ENCODE peak calls at places on chromosomes 4 and X, in six cellular contexts. H is NB4, T is A549, G is K562, O is GM12878, P is HepG2. L is an unnamed sample.

GRCh38 chr4:92060333-92060732 is 243.4 kb upstream of the GRID2 start:
- DNase-seq in H (no peak), T (no peak), G (no peak), O (no peak), P (no peak), L (no peak)

GRCh38 chr4:172838108-172838507 is 330.5 kb upstream of the GALNT7 start:
- DNase-seq in H (no peak), T (no peak), G (no peak), O (no peak), P (no peak), L (no peak)

GRCh38 chrX:103626855-103627254 is 1.9 kb upstream of the TCEAL1 start:
- DNase-seq in H (no peak), T (no peak), G (no peak), O (no peak), P (no peak), L (peak)

GRCh38 chr4:177250056-177250696 is 59.5 kb upstream of the NEIL3 start:
- DNase-seq in H (peak), T (peak), G (peak), O (no peak), P (peak), L (peak)

GRCh38 chrX:150201841-150202240 is 161.3 kb upstream of the MAMLD1 start:
- DNase-seq in H (no peak), T (no peak), G (no peak), O (no peak), P (no peak), L (no peak)

GRCh38 chrX:42399632-42400024 is 378.3 kb downstream of the PPP1R2C start:
- DNase-seq in H (no peak), T (no peak), G (no peak), O (no peak), P (no peak), L (no peak)

GRCh38 chr4:89492476-89493110 is 185.0 kb upstream of the GPRIN3 start:
- DNase-seq in H (no peak), T (no peak), G (no peak), O (no peak), P (no peak), L (peak)

GRCh38 chrX:153640736-153641574 is 6.0 kb upstream of the DUSP9 start:
- DNase-seq in H (no peak), T (no peak), G (peak), O (no peak), P (no peak), L (no peak)

GRCh38 chr4:35934370-35934981 is 309.8 kb downstream of the ARAP2 start:
- DNase-seq in H (peak), T (no peak), G (peak), O (peak), P (peak), L (peak)

GRCh38 chr4:185552254-185552653 is 16.9 kb upstream of the PDLIM3 start:
- DNase-seq in H (no peak), T (no peak), G (no peak), O (no peak), P (no peak), L (no peak)
- TF ChIP-seq MYC in H (no peak), T (no peak), G (no peak), O (no peak), P (no peak), L (no peak)

DNA sequence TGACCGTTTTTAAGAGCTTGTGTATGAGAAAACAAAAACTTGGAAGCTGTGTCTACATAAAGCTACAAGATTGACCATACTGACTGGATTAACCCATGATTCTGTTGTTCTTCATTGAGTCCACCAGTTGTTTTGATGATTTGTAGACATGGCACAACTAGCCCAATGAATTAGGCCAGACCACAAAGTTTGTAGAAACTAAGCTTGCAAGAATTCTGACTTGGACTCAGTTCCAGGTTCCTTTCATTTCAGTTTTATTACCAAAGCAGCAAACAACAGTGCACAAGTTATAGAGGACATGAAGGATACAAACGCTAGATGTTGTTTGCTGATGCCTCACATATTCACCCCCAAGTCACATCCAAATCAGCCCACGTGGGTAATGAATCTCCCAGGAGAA is 119.2 kb downstream of the RASGEF1B start:
- DNase-seq in H (no peak), T (no peak), G (no peak), O (no peak), P (no peak), L (no peak)
- TF ChIP-seq MYC in H (no peak), T (no peak), G (no peak), O (no peak), P (no peak), L (no peak)

DNA sequence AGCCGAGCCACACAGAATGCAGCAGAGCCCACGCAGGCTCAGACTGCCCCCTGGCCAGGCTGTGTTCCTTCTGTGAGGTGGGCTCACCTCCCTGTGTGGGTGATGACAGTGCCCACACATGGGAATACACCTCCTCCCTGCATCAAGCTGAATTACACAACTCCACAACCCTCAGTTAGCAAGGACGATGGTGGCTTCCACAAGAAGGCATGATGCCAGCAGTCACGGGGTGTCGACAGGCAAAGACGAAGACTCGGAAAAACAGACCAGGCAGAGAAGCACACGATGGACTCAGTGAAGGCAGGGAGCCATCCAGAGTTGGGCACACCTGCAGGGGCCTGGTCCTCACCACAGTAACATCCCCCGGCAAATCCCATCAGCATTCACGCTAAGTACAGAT is 12.1 kb downstream of the LETM1 start:
- DNase-seq in H (no peak), T (no peak), G (no peak), O (no peak), P (no peak), L (no peak)
- TF ChIP-seq MYC in H (no peak), T (no peak), G (no peak), O (no peak), P (no peak), L (no peak)

DNA sequence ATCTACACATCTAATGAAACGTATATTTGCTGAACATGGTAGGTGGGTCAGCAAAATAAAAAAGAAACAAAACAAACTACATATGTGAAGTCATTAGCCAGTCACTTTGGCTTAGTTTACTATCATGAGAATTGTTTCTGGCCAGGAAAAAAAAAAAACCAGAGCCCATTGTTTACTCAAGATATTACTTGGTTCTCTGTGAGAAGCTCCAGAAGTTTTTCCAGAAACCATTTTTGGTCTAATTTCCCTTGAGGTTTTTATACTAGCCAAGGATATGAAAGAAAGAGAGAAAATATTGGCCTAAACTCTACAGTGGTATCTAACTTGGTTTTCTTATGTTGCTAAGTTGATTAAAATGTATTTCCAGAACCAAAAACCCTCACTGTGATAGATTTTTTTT is 259.1 kb downstream of the PDHA2 start:
- DNase-seq in H (no peak), T (no peak), G (no peak), O (no peak), P (no peak), L (no peak)
- TF ChIP-seq MYC in H (no peak), T (no peak), G (no peak), O (no peak), P (no peak), L (no peak)

GRCh38 chr4:26964512-26964911 is 103.9 kb downstream of the STIM2 start:
- DNase-seq in H (no peak), T (no peak), G (no peak), O (no peak), P (no peak), L (no peak)
- TF ChIP-seq MYC in H (no peak), T (no peak), G (no peak), O (no peak), P (no peak), L (no peak)

DNA sequence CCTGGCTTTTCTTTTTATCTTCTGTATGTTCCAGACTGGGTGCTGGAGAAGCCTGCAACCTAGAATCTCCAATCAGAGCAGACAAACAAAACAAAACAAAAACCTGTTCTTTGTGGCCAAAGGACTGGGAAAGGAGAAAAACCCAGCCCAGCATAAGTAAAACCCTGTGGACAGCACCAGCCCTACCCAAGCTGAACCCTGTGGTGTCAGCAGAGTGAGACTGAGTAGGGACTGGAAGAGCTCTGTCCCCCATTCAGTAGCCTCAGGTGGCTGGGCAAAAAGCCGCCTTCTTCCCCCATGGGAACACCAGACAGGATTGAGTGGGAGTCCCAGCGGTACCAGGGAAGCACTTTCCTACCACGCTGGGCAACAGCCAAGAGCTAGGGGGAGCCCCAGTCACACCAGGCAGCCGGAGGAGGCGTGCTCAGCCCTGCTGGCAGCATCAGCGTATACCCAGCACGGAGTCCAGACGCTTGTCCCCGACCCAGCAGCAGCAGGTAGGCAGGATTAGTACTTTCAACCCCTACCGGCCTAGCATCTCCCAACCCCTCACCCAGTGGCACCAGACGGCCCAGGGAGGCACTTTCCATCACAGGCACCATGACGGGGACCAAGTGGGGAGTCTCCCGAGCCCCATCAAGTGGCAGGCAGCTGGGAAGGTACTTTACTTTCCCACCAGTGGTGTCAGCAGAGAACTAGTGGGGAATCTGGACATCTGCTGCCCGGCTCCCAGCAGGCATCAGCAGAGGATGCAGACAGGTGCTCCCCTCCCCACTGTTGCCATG is 8.6 kb upstream of the JADE3 start:
- DNase-seq in H (peak), T (peak), G (peak), O (peak), P (peak), L (peak)
- TF ChIP-seq MYC in H (no peak), T (no peak), G (no peak), O (no peak), P (no peak), L (no peak)

DNA sequence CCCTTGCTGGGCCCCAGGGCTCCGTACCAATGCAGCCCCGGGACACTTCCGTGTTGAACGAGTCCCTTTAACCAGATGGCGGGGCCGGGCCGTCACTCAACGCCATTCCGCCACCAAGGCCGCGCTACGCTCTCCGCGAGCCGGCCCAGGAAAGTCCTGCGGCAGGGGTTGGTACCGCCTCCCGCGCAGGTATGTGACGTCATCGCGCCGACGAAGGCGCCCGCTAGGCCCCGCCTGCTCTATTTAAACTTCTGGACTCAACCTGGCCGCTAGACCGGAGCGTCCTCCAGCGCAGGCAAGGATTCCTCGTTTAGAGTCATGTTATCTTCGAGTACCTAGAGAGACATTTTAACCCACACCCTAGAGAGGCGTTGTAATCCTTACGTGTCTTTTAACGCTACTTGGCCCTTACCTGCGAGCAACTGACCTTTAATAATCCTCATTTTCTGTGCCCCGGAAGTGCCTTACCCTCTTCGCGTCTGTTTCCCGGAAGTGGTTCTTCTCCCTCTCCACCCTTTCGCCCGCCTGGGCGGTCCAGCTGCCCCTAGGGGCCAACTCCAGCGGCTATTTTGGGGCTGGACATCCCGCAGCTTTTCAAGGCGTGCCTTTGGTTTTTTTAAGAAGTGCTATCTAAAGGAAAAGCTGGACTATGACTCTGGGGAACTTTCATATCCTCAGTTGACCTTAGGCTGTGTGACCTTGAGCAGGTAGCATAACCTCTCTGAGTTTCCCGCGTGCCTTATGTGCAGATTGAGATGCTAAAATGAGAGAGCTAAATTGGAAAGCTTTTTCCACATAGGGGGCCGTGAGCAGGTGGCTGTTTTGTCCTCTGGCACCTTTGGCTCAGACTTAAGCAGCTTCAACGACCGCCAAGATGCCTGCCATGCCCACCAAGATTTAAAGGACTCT is at the start of gene PNPLA4:
- DNase-seq in H (peak), T (peak), G (peak), O (peak), P (peak), L (peak)
- TF ChIP-seq MYC in H (no peak), T (no peak), G (no peak), O (no peak), P (no peak), L (no peak)

DNA sequence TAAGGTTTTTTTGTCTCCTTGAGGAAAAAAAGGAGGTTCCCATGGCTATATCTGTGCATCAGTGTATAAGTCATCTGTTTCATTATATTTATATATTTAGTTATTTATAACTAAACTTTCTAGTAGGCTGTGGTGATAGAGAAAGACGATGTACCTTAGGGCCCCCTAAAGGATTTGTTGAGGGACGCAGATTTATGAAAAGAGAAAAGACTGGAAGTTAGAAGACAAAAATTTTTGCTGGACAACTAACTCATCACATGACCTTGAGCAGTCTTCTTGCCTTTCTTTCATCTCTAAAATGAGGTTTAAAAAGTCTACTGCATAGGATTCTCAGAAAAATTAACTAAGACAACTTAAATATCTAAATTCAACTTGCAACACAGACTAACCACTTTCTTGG is 6.1 kb downstream of the GASK1B start:
- DNase-seq in H (no peak), T (no peak), G (no peak), O (no peak), P (no peak), L (peak)
- TF ChIP-seq MYC in H (no peak), T (no peak), G (no peak), O (no peak), P (no peak), L (no peak)

GRCh38 chr4:76078033-76078613 is 3.6 kb downstream of the ART3 start:
- DNase-seq in H (no peak), T (no peak), G (no peak), O (no peak), P (no peak), L (no peak)
- TF ChIP-seq MYC in H (no peak), T (no peak), G (no peak), O (no peak), P (no peak), L (no peak)

GRCh38 chr4:45987858-45988257 is 136.0 kb downstream of the GABRG1 start:
- DNase-seq in H (no peak), T (no peak), G (no peak), O (no peak), P (no peak), L (no peak)

GRCh38 chr4:45989775-45990174 is 134.1 kb downstream of the GABRG1 start:
- DNase-seq in H (no peak), T (no peak), G (no peak), O (no peak), P (no peak), L (no peak)

GRCh38 chr4:45992728-45993127 is 131.1 kb downstream of the GABRG1 start:
- DNase-seq in H (no peak), T (no peak), G (no peak), O (no peak), P (no peak), L (no peak)
- TF ChIP-seq MYC in H (no peak), T (no peak), G (no peak), O (no peak), P (no peak), L (no peak)